ENCODE peak calls at places on chromosomes 5 and 9, in five cellular contexts. F, Z, Q, E and V are unnamed samples.

GRCh38 chr5:176535655-176536131 is 1.5 kb downstream of the RNF44 start:
- DNase-seq in F (no peak), Z (no peak), Q (no peak), E (no peak), V (no peak)

GRCh38 chr5:87413116-87413645 is 451 bp upstream of the CCNH start:
- DNase-seq in F (no peak), Z (no peak), Q (no peak), E (no peak), V (no peak)

GRCh38 chr9:15642369-15642962 is 89.6 kb downstream of the CCDC171 start:
- DNase-seq in F (no peak), Z (no peak), Q (no peak), E (peak), V (no peak)

GRCh38 chr5:82107277-82107676 is 135.5 kb downstream of the ATG10 start:
- DNase-seq in F (no peak), Z (no peak), Q (no peak), E (peak), V (no peak)

GRCh38 chr5:157076558-157076957 is 17.6 kb upstream of the HAVCR1 start:
- DNase-seq in F (no peak), Z (no peak), Q (no peak), E (no peak), V (peak)

GRCh38 chr5:35803221-35803651 is 53.5 kb upstream of the IL7R start:
- DNase-seq in F (no peak), Z (no peak), Q (no peak), E (no peak), V (no peak)

GRCh38 chr5:40551706-40552557 is 127.8 kb upstream of the PTGER4 start:
- DNase-seq in F (no peak), Z (no peak), Q (no peak), E (peak), V (peak)

GRCh38 chr5:139650031-139650688 is 2.0 kb downstream of the CXXC5 start:
- DNase-seq in F (peak), Z (no peak), Q (no peak), E (no peak), V (no peak)

GRCh38 chr5:94442971-94443370 is 175.4 kb downstream of the KIAA0825 start:
- DNase-seq in F (no peak), Z (no peak), Q (no peak), E (no peak), V (no peak)

GRCh38 chr9:103991698-103992097 is 102.4 kb upstream of the SMC2 start:
- DNase-seq in F (no peak), Z (no peak), Q (no peak), E (no peak), V (no peak)

GRCh38 chr9:132943677-132944293 is 631 bp downstream of the TSC1 start:
- DNase-seq in F (no peak), Z (no peak), Q (no peak), E (no peak), V (no peak)

GRCh38 chr9:104899759-104900247 is 28.2 kb downstream of the ABCA1 start:
- DNase-seq in F (no peak), Z (no peak), Q (no peak), E (no peak), V (no peak)

GRCh38 chr5:32109236-32109635 is 64.9 kb downstream of the GOLPH3 start:
- DNase-seq in F (no peak), Z (no peak), Q (no peak), E (no peak), V (no peak)

GRCh38 chr9:136847065-136847826 is 2.0 kb upstream of the PHPT1 start:
- DNase-seq in F (peak), Z (no peak), Q (no peak), E (peak), V (no peak)

GRCh38 chr5:158492850-158493249 is 606.9 kb downstream of the EBF1 start:
- DNase-seq in F (no peak), Z (no peak), Q (no peak), E (no peak), V (no peak)

GRCh38 chr9:113808391-113809191 is 67.5 kb upstream of the ZNF618 start:
- DNase-seq in F (no peak), Z (peak), Q (no peak), E (no peak), V (peak)

GRCh38 chr9:138066049-138066448 is 188.5 kb downstream of the CACNA1B start:
- DNase-seq in F (peak), Z (no peak), Q (peak), E (no peak), V (no peak)

GRCh38 chr5:172973931-172974330 is 9.6 kb upstream of the ATP6V0E1 start:
- DNase-seq in F (no peak), Z (no peak), Q (no peak), E (no peak), V (no peak)

GRCh38 chr5:33981408-33982171 is 2.9 kb downstream of the SLC45A2 start:
- DNase-seq in F (no peak), Z (no peak), Q (no peak), E (no peak), V (no peak)

GRCh38 chr5:38291355-38291754 is 33.0 kb downstream of the EGFLAM start:
- DNase-seq in F (no peak), Z (no peak), Q (no peak), E (no peak), V (peak)

GRCh38 chr5:6900828-6901227 is 187.6 kb downstream of the TENT4A start:
- DNase-seq in F (no peak), Z (no peak), Q (no peak), E (peak), V (no peak)

GRCh38 chr5:138975098-138975847 is 100.1 kb upstream of the LRRTM2 start:
- DNase-seq in F (no peak), Z (peak), Q (no peak), E (no peak), V (no peak)

GRCh38 chr5:27639005-27639612 is 600.7 kb upstream of the CDH9 start:
- DNase-seq in F (no peak), Z (no peak), Q (no peak), E (no peak), V (no peak)

GRCh38 chr5:151155777-151156731 is 1.5 kb downstream of the ANXA6 start:
- DNase-seq in F (no peak), Z (no peak), Q (no peak), E (no peak), V (no peak)

GRCh38 chr5:5688194-5688924 is 265.9 kb downstream of the ICE1 start:
- DNase-seq in F (no peak), Z (no peak), Q (no peak), E (no peak), V (no peak)

GRCh38 chr5:172714491-172715420 is 56.2 kb downstream of the DUSP1 start:
- DNase-seq in F (peak), Z (peak), Q (peak), E (peak), V (no peak)

GRCh38 chr5:180487556-180487955 is 6.6 kb upstream of the CNOT6 start:
- DNase-seq in F (no peak), Z (no peak), Q (no peak), E (no peak), V (no peak)
- H3K27ac ChIP-seq in F (no peak), Z (no peak), Q (no peak), E (no peak), V (no peak)

GRCh38 chr9:37967272-37967581 is 63.3 kb upstream of the SLC25A51 start:
- DNase-seq in F (no peak), Z (no peak), Q (no peak), E (no peak), V (no peak)

GRCh38 chr9:37965116-37965515 is 61.2 kb upstream of the SLC25A51 start:
- DNase-seq in F (no peak), Z (no peak), Q (no peak), E (no peak), V (no peak)

GRCh38 chr9:37967681-37968080 is 63.8 kb upstream of the SLC25A51 start:
- DNase-seq in F (no peak), Z (no peak), Q (no peak), E (no peak), V (no peak)

GRCh38 chr9:37968228-37968672 is 64.3 kb upstream of the SLC25A51 start:
- DNase-seq in F (peak), Z (no peak), Q (no peak), E (peak), V (no peak)

DNA sequence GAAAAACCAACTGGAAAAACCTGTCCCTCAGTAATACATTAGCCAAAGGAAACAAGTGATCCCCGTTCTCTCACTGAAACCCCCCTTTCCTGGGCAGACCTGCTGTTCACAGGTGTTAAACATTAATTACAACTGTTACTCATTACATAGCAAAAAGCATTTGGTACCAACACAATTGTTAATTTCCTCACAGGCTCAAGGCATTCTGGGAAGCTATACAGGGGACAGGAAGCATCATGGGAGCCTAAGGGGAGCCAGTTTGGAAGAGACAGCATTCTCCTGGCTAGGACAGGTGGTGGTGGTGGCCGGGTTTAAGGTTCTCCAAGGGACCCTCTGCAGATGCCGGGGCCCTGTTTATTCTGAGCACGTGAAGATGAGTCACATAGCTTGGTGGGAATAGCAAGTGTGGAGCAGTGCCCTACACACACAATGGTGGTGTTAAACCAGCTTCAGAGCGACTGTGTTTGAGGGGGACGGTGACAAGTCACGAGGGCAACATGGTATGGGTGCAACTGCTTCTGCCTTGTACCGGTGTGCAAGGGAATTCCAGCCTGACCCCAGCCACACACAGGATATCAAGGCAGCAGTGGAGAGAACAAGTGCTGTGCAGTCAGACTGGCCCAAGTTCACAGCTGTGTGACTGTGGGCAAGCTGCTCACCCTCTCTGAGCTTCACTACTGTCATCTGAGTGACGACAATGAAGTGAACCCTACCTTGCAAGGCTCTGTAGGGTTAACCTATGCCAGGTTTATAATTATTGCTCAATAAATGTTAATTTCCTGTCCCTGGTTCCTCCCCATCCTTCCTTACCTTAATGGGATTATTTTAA is 62.7 kb upstream of the SLC25A51 start:
- DNase-seq in F (peak), Z (no peak), Q (no peak), E (peak), V (no peak)
- H3K27ac ChIP-seq in F (peak), Z (no peak), Q (peak), E (peak), V (peak)

DNA sequence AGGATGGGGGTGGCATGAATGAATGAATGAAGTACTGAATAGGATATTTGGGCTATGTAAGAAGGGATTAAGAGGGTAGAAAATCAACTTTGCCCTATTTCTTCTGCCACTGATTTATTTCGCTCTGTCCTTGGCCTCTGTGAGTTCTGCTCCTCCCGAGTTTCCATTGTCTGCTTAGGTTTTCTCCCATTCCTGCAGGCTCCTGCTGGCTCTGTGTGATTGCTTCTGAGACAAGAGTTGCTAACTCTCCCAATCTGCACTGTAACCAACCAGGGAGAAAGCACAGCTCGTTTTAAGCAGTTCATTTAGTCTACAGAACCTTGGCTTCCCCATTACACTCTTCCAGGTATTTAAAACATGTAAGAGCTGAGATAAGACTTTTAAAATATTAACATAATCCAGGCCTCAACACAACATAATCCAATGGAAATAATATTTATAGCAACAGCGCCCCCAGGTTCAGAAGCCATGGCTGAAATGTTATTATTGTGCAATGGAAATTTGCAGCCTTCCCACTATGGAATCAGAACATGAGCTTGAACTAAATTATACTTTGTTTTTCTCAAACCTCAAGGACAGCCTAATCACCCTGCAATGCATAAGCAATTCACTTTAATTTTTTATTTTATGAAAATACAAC is 203.5 kb downstream of the ERCC6L2 start:
- DNase-seq in F (no peak), Z (no peak), Q (no peak), E (no peak), V (no peak)
- H3K27ac ChIP-seq in F (no peak), Z (peak), Q (no peak), E (peak), V (no peak)

GRCh38 chr9:99004115-99004514 is 60.4 kb downstream of the COL15A1 start:
- DNase-seq in F (no peak), Z (no peak), Q (no peak), E (no peak), V (no peak)

GRCh38 chr9:99003308-99003707 is 59.6 kb downstream of the COL15A1 start:
- DNase-seq in F (no peak), Z (no peak), Q (no peak), E (no peak), V (no peak)

GRCh38 chr9:98999152-98999525 is 55.4 kb downstream of the COL15A1 start:
- DNase-seq in F (no peak), Z (no peak), Q (no peak), E (no peak), V (no peak)

GRCh38 chr9:99000480-99001395 is 57.0 kb downstream of the COL15A1 start:
- DNase-seq in F (no peak), Z (no peak), Q (no peak), E (peak), V (no peak)

GRCh38 chr9:99001892-99002291 is 58.2 kb downstream of the COL15A1 start:
- DNase-seq in F (no peak), Z (no peak), Q (no peak), E (no peak), V (no peak)
- H3K27ac ChIP-seq in F (no peak), Z (no peak), Q (no peak), E (no peak), V (no peak)

DNA sequence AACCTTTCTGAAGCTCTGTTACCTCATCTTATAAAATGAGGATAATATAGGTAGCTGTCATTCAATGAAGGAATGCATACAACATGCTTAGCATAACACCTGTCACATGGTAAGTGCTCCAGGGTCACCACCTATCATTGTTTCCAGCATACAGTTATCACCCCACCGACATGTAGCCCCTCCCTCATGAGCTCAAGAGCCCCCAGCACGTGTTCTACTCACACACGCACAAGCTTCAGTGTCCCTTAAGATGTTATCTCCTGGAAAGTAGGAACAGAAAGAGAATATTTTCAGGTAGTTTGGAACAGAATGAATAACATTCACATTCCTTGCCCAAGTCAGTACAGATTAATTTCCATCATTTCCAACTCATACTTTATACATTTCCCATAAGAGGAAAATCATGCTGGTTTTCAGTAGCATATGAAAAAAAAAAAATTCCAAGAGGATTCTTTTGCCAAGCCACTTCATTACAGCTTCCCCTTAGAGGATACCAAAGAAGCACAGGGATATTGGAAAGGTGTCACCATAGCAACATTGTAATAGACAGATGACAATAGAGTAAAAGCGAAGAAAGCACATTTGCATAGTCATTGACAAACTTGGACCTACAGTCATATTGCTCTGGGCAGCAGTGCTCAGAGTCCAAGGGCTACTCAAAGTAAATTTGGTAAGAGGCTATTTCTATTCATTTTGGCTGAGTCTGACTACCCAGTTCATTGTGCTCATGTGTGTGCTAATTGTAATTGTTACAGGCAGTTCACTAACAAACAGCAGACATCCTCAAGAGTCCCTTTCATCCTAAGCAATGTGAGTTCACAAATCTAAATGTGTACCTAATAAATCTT is 1.5 kb upstream of the MOB3B start:
- DNase-seq in F (no peak), Z (no peak), Q (no peak), E (no peak), V (no peak)
- H3K27ac ChIP-seq in F (no peak), Z (no peak), Q (peak), E (no peak), V (no peak)

DNA sequence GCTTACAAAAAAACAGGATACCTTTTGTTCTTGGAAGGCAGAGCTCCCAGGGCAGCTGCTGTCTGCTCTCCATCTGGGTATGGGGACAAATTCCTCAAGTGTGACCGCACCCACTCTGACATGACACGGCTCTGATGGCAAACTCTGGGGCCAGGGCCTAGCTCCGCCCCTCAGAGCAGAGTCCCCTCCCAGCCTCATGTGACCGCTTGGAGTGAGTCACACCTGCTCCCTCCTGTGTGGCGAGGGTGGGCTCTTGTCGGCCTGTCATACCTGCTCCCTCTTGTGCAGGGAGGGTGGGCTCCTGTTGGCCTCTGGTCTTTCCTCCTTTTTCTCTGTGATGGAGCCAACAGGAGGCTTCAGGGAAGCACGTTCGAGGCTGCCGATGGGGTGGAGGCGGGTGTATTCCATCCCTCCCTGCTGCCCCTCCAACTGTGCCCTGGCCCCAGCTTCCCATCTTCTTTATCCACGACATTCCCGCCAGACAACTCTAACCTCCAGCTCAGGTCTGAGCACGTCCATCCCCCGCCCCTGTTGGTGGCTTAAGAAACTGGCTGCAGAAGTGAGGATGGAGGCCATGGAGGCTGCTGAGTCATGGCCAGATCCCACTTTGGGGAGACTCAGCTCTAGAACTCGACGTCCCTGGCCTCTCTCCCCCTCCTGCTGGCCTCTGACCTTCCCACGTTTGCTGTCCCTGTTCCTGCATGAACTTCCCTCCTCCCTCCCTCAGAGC is 65.3 kb downstream of the OLFM1 start:
- DNase-seq in F (no peak), Z (no peak), Q (no peak), E (peak), V (no peak)
- H3K27ac ChIP-seq in F (no peak), Z (no peak), Q (no peak), E (no peak), V (no peak)

DNA sequence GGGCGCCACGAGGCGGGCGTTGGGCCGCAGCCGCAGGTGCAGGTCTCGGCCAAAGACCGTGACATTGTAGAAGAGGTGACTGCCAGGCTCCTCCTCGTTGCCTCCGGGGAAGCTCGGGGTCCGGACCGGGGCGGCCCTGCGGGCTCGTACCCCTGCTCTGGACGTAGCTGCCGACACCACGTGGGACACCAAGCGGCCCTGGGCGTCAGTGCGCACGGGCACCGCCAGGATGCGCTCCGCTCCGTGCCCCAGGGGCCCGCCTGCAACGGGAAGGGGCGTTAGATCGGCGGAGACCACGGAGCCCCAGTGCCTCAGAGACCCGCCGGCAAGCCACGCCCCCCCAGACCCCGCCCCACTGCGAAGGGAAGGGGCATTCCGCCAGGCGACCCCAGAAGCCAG is 1.4 kb downstream of the ADAMTS2 start:
- DNase-seq in F (no peak), Z (peak), Q (no peak), E (peak), V (no peak)
- H3K27ac ChIP-seq in F (no peak), Z (peak), Q (peak), E (no peak), V (no peak)

DNA sequence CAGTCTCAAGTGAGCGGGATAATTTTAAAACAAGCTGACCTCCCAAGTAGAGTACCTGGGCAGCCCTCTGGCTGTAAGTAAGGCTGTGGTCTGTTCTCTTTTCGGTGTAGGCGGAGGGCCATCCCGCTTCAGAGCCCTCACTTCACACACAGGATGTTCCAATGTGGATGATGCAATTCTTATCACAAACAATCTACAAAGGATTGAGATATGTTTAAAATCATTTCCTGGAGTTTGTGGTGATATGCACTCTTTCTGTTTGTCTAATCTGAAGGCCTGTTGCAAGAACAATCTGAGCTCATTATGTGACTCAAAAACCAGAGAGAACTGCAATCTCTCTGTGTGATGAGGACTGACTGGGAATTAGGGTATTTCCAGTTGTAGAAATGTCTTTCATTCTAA is 42.5 kb downstream of the ITGA2 start:
- DNase-seq in F (no peak), Z (no peak), Q (no peak), E (peak), V (peak)
- H3K27ac ChIP-seq in F (peak), Z (peak), Q (peak), E (peak), V (peak)